ENCODE peak calls at places on chromosomes 7 and 10, in ten cellular contexts. One of them, this sample, is unnamed.
A peak's percentile ranks its signal among the peaks of the same experiment; 100 is the strongest.

GRCh38 chr10:69641261-69641980 is 11.4 kb downstream of the FAM241B start:
- DNase-seq in H7: peak; percentile 38
- DNase-seq in transverse colon: no peak
- DNase-seq in ovary: no peak
- DNase-seq in GM23338: no peak
- DNase-seq in cardiac muscle cell: no peak
- DNase-seq in hepatocyte: no peak
- DNase-seq in lower lobe of right lung: no peak
- DNase-seq in MM.1S: no peak
- DNase-seq in heart right ventricle: no peak
- DNase-seq in this sample: peak; percentile 36

GRCh38 chr7:16905300-16906044 is 23.7 kb upstream of the AGR3 start:
- DNase-seq in H7: no peak
- DNase-seq in cardiac muscle cell: peak; percentile 58
- DNase-seq in heart right ventricle: no peak
- DNase-seq in ovary: no peak
- DNase-seq in GM23338: peak; percentile 52
- DNase-seq in hepatocyte: peak; percentile 58
- DNase-seq in MM.1S: no peak
- DNase-seq in transverse colon: no peak
- DNase-seq in lower lobe of right lung: no peak
- DNase-seq in this sample: no peak

GRCh38 chr7:132783824-132784223 is 207.6 kb upstream of the PLXNA4 start:
- DNase-seq in GM23338: no peak
- DNase-seq in H7: no peak
- DNase-seq in hepatocyte: no peak
- DNase-seq in lower lobe of right lung: no peak
- DNase-seq in transverse colon: no peak
- DNase-seq in ovary: no peak
- DNase-seq in heart right ventricle: no peak
- DNase-seq in MM.1S: no peak
- DNase-seq in cardiac muscle cell: peak; percentile 83
- DNase-seq in this sample: peak; percentile 63

GRCh38 chr7:94476251-94476840 is 33.3 kb upstream of the CASD1 start:
- DNase-seq in cardiac muscle cell: no peak
- DNase-seq in hepatocyte: no peak
- DNase-seq in heart right ventricle: no peak
- DNase-seq in ovary: no peak
- DNase-seq in MM.1S: no peak
- DNase-seq in transverse colon: no peak
- DNase-seq in lower lobe of right lung: no peak
- DNase-seq in GM23338: no peak
- DNase-seq in H7: no peak
- DNase-seq in this sample: no peak

GRCh38 chr10:114431414-114431767 is 27.1 kb upstream of the AFAP1L2 start:
- DNase-seq in transverse colon: no peak
- DNase-seq in H7: no peak
- DNase-seq in ovary: no peak
- DNase-seq in lower lobe of right lung: no peak
- DNase-seq in hepatocyte: no peak
- DNase-seq in heart right ventricle: no peak
- DNase-seq in GM23338: no peak
- DNase-seq in MM.1S: no peak
- DNase-seq in cardiac muscle cell: no peak
- DNase-seq in this sample: peak; percentile 67

GRCh38 chr7:36881206-36881605 is 156.9 kb upstream of the AOAH start:
- DNase-seq in lower lobe of right lung: no peak
- DNase-seq in MM.1S: no peak
- DNase-seq in hepatocyte: no peak
- DNase-seq in GM23338: no peak
- DNase-seq in heart right ventricle: no peak
- DNase-seq in cardiac muscle cell: peak; percentile 17
- DNase-seq in transverse colon: no peak
- DNase-seq in ovary: no peak
- DNase-seq in H7: no peak
- DNase-seq in this sample: peak; percentile 77

GRCh38 chr10:17974505-17974904 is 22.8 kb downstream of the SLC39A12 start:
- DNase-seq in lower lobe of right lung: no peak
- DNase-seq in cardiac muscle cell: no peak
- DNase-seq in hepatocyte: no peak
- DNase-seq in MM.1S: no peak
- DNase-seq in ovary: no peak
- DNase-seq in GM23338: no peak
- DNase-seq in H7: no peak
- DNase-seq in heart right ventricle: no peak
- DNase-seq in transverse colon: no peak
- DNase-seq in this sample: no peak

GRCh38 chr7:90178592-90179279 is 24.5 kb downstream of the STEAP1 start:
- DNase-seq in MM.1S: peak; percentile 54
- DNase-seq in cardiac muscle cell: peak; percentile 50
- DNase-seq in heart right ventricle: no peak
- DNase-seq in ovary: no peak
- DNase-seq in H7: no peak
- DNase-seq in lower lobe of right lung: no peak
- DNase-seq in hepatocyte: peak; percentile 15
- DNase-seq in transverse colon: no peak
- DNase-seq in GM23338: no peak
- DNase-seq in this sample: peak; percentile 89

GRCh38 chr7:121046893-121047468 is 58.5 kb downstream of the CPED1 start:
- DNase-seq in MM.1S: no peak
- DNase-seq in cardiac muscle cell: peak; percentile 21
- DNase-seq in transverse colon: no peak
- DNase-seq in lower lobe of right lung: no peak
- DNase-seq in H7: no peak
- DNase-seq in heart right ventricle: no peak
- DNase-seq in ovary: no peak
- DNase-seq in hepatocyte: no peak
- DNase-seq in GM23338: no peak
- DNase-seq in this sample: no peak

GRCh38 chr7:144853542-144853941 is 17.7 kb upstream of the TPK1 start:
- DNase-seq in cardiac muscle cell: no peak
- DNase-seq in MM.1S: no peak
- DNase-seq in GM23338: no peak
- DNase-seq in H7: no peak
- DNase-seq in ovary: no peak
- DNase-seq in hepatocyte: no peak
- DNase-seq in lower lobe of right lung: no peak
- DNase-seq in heart right ventricle: no peak
- DNase-seq in transverse colon: no peak
- DNase-seq in this sample: peak; percentile 50

GRCh38 chr10:10499839-10500238 is 517.8 kb upstream of the CELF2 start:
- DNase-seq in MM.1S: peak; percentile 60
- DNase-seq in heart right ventricle: no peak
- DNase-seq in ovary: no peak
- DNase-seq in H7: no peak
- DNase-seq in cardiac muscle cell: peak; percentile 75
- DNase-seq in transverse colon: no peak
- DNase-seq in hepatocyte: no peak
- DNase-seq in GM23338: no peak
- DNase-seq in lower lobe of right lung: no peak
- DNase-seq in this sample: no peak

GRCh38 chr7:151759591-151760042 is 117.3 kb downstream of the PRKAG2 start:
- DNase-seq in hepatocyte: peak; percentile 88
- DNase-seq in H7: peak; percentile 91
- DNase-seq in lower lobe of right lung: no peak
- DNase-seq in transverse colon: peak; percentile 53
- DNase-seq in ovary: peak; percentile 69
- DNase-seq in cardiac muscle cell: peak; percentile 76
- DNase-seq in heart right ventricle: no peak
- DNase-seq in GM23338: peak; percentile 93
- DNase-seq in MM.1S: peak; percentile 71
- DNase-seq in this sample: peak; percentile 60

GRCh38 chr10:94687625-94688248 is 4.2 kb downstream of the CYP2C18 start:
- DNase-seq in ovary: no peak
- DNase-seq in lower lobe of right lung: no peak
- DNase-seq in cardiac muscle cell: no peak
- DNase-seq in hepatocyte: no peak
- DNase-seq in heart right ventricle: no peak
- DNase-seq in H7: no peak
- DNase-seq in MM.1S: no peak
- DNase-seq in GM23338: no peak
- DNase-seq in transverse colon: no peak
- DNase-seq in this sample: no peak

DNA sequence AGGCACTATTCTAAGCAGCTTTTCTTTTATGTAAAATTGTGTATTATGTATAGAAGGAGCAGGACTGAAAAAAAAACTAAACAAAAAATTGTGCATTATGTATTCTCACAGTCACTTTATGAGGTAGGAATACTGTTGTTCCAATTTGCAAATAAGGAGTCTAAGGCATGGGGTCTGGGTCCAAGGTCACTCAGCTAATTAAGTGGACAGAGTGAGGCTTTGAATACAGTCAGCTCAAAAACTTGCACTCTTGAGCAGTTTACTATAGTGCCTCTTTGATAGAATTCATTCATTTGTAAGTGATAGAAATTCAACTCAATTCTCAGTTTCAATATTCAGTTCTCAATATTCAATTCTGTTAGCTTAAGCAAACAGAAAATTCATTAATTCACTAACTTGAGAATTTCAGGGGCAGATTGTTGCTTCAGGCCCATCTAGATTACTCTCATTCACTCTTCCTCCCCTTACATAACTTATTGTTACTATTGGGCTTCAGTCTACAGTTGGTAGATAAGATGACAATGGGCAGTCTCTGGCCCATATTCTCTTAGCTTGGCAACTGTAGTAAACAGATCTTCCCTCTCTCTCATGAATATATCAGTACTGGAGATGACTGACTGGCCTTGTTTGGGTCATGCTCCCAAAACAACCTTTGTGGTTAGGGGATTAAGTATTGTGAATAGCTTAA is 86.6 kb downstream of the BTAF1 start:
- DNase-seq in cardiac muscle cell: no peak
- DNase-seq in hepatocyte: no peak
- DNase-seq in H7: no peak
- DNase-seq in ovary: no peak
- DNase-seq in transverse colon: no peak
- DNase-seq in heart right ventricle: no peak
- DNase-seq in GM23338: no peak
- DNase-seq in MM.1S: no peak
- DNase-seq in lower lobe of right lung: no peak
- DNase-seq in this sample: no peak
- H3K36me3 ChIP-seq in cardiac muscle cell: peaks cover 48% of the 10 kb centered on the region
- H3K36me3 ChIP-seq in hepatocyte: no peaks in the 10 kb centered on the region
- H3K36me3 ChIP-seq in H7: no peaks in the 10 kb centered on the region
- H3K36me3 ChIP-seq in ovary: no peaks in the 10 kb centered on the region
- H3K36me3 ChIP-seq in transverse colon: peaks cover 25% of the 10 kb centered on the region
- H3K36me3 ChIP-seq in heart right ventricle: peaks cover 93% of the 10 kb centered on the region
- H3K36me3 ChIP-seq in GM23338: peaks cover 31% of the 10 kb centered on the region
- H3K36me3 ChIP-seq in MM.1S: peaks cover 10% of the 10 kb centered on the region
- H3K36me3 ChIP-seq in lower lobe of right lung: peaks cover 71% of the 10 kb centered on the region
- H3K36me3 ChIP-seq in this sample: peaks cover 13% of the 10 kb centered on the region

GRCh38 chr10:22553452-22553995 is 160.9 kb downstream of the PIP4K2A start:
- DNase-seq in hepatocyte: no peak
- DNase-seq in transverse colon: no peak
- DNase-seq in heart right ventricle: no peak
- DNase-seq in GM23338: no peak
- DNase-seq in cardiac muscle cell: no peak
- DNase-seq in ovary: no peak
- DNase-seq in MM.1S: no peak
- DNase-seq in lower lobe of right lung: no peak
- DNase-seq in H7: no peak
- DNase-seq in this sample: no peak
- H3K36me3 ChIP-seq in hepatocyte: no peaks in the 10 kb centered on the region
- H3K36me3 ChIP-seq in transverse colon: no peaks in the 10 kb centered on the region
- H3K36me3 ChIP-seq in heart right ventricle: peaks cover 19% of the 10 kb centered on the region
- H3K36me3 ChIP-seq in GM23338: no peaks in the 10 kb centered on the region
- H3K36me3 ChIP-seq in cardiac muscle cell: no peaks in the 10 kb centered on the region
- H3K36me3 ChIP-seq in ovary: no peaks in the 10 kb centered on the region
- H3K36me3 ChIP-seq in MM.1S: no peaks in the 10 kb centered on the region
- H3K36me3 ChIP-seq in lower lobe of right lung: peaks cover 19% of the 10 kb centered on the region
- H3K36me3 ChIP-seq in H7: peaks cover 2% of the 10 kb centered on the region
- H3K36me3 ChIP-seq in this sample: no peaks in the 10 kb centered on the region

GRCh38 chr7:92833024-92833765 is 3.2 kb downstream of the CDK6 start:
- DNase-seq in GM23338: peak; percentile 94
- DNase-seq in ovary: peak; percentile 82
- DNase-seq in cardiac muscle cell: peak; percentile 86
- DNase-seq in transverse colon: peak; percentile 93
- DNase-seq in heart right ventricle: peak; percentile 87
- DNase-seq in hepatocyte: peak; percentile 93
- DNase-seq in lower lobe of right lung: peak; percentile 92
- DNase-seq in MM.1S: peak; percentile 93
- DNase-seq in H7: peak; percentile 87
- DNase-seq in this sample: peak; percentile 82
- H3K36me3 ChIP-seq in GM23338: no peaks in the 10 kb centered on the region
- H3K36me3 ChIP-seq in ovary: no peaks in the 10 kb centered on the region
- H3K36me3 ChIP-seq in cardiac muscle cell: no peaks in the 10 kb centered on the region
- H3K36me3 ChIP-seq in transverse colon: no peaks in the 10 kb centered on the region
- H3K36me3 ChIP-seq in heart right ventricle: no peaks in the 10 kb centered on the region
- H3K36me3 ChIP-seq in hepatocyte: no peaks in the 10 kb centered on the region
- H3K36me3 ChIP-seq in lower lobe of right lung: no peaks in the 10 kb centered on the region
- H3K36me3 ChIP-seq in MM.1S: peaks cover 3% of the 10 kb centered on the region
- H3K36me3 ChIP-seq in H7: no peaks in the 10 kb centered on the region
- H3K36me3 ChIP-seq in this sample: peaks cover 7% of the 10 kb centered on the region

GRCh38 chr7:34058791-34059550 is 153.6 kb downstream of the BMPER start:
- DNase-seq in H7: peak; percentile 45
- DNase-seq in heart right ventricle: no peak
- DNase-seq in hepatocyte: no peak
- DNase-seq in GM23338: peak; percentile 35
- DNase-seq in MM.1S: no peak
- DNase-seq in ovary: peak; percentile 50
- DNase-seq in cardiac muscle cell: peak; percentile 60
- DNase-seq in transverse colon: no peak
- DNase-seq in lower lobe of right lung: no peak
- DNase-seq in this sample: peak; percentile 60

GRCh38 chr7:34057956-34058355 is 152.6 kb downstream of the BMPER start:
- DNase-seq in ovary: no peak
- DNase-seq in GM23338: no peak
- DNase-seq in MM.1S: no peak
- DNase-seq in transverse colon: no peak
- DNase-seq in cardiac muscle cell: no peak
- DNase-seq in H7: no peak
- DNase-seq in heart right ventricle: no peak
- DNase-seq in lower lobe of right lung: no peak
- DNase-seq in hepatocyte: no peak
- DNase-seq in this sample: peak; percentile 29

GRCh38 chr7:34059551-34059840 is 154.2 kb downstream of the BMPER start:
- DNase-seq in ovary: no peak
- DNase-seq in GM23338: no peak
- DNase-seq in H7: no peak
- DNase-seq in transverse colon: no peak
- DNase-seq in cardiac muscle cell: no peak
- DNase-seq in lower lobe of right lung: no peak
- DNase-seq in hepatocyte: no peak
- DNase-seq in heart right ventricle: no peak
- DNase-seq in MM.1S: no peak
- DNase-seq in this sample: no peak

GRCh38 chr7:34060548-34060947 is 155.2 kb downstream of the BMPER start:
- DNase-seq in H7: no peak
- DNase-seq in transverse colon: no peak
- DNase-seq in lower lobe of right lung: no peak
- DNase-seq in MM.1S: no peak
- DNase-seq in GM23338: no peak
- DNase-seq in ovary: no peak
- DNase-seq in hepatocyte: no peak
- DNase-seq in cardiac muscle cell: peak; percentile 92
- DNase-seq in heart right ventricle: no peak
- DNase-seq in this sample: peak; percentile 50

DNA sequence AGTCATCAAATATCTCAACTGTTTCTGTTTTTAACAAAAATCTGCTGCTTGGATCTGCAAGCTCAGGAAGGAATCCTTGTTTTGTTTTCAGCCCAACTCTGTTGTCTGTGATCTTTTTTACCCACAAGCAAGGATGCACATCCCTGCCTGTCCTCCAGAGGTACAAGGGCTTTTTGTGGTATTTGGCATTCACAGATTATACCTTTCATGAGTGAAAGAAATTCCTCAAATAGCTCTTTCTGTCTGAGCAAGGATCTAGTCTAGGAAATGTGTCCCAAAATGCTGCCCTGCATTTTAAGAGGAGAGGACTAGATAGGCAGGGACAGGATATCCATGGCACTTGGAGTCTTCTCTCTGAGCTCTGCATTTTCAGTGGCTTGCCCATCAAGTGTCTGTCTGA is 151.8 kb downstream of the BMPER start:
- DNase-seq in lower lobe of right lung: no peak
- DNase-seq in hepatocyte: no peak
- DNase-seq in H7: no peak
- DNase-seq in cardiac muscle cell: no peak
- DNase-seq in ovary: no peak
- DNase-seq in heart right ventricle: no peak
- DNase-seq in transverse colon: no peak
- DNase-seq in MM.1S: no peak
- DNase-seq in GM23338: no peak
- DNase-seq in this sample: no peak
- H3K36me3 ChIP-seq in lower lobe of right lung: no peaks in the 10 kb centered on the region
- H3K36me3 ChIP-seq in hepatocyte: no peaks in the 10 kb centered on the region
- H3K36me3 ChIP-seq in H7: no peaks in the 10 kb centered on the region
- H3K36me3 ChIP-seq in cardiac muscle cell: peaks cover 73% of the 10 kb centered on the region
- H3K36me3 ChIP-seq in ovary: no peaks in the 10 kb centered on the region
- H3K36me3 ChIP-seq in heart right ventricle: no peaks in the 10 kb centered on the region
- H3K36me3 ChIP-seq in transverse colon: no peaks in the 10 kb centered on the region
- H3K36me3 ChIP-seq in MM.1S: no peaks in the 10 kb centered on the region
- H3K36me3 ChIP-seq in GM23338: no peaks in the 10 kb centered on the region
- H3K36me3 ChIP-seq in this sample: no peaks in the 10 kb centered on the region